ENCODE peak calls at places on chromosomes 13 and 19, in four cellular contexts. H is stomach, X is IMR-90, V is esophagus squamous epithelium. E is an unnamed sample.

GRCh38 chr13:113584870-113585671 is 518 bp downstream of the TFDP1 start:
- DNase-seq in V (no peak), X (no peak), H (peak), E (no peak)

GRCh38 chr19:14440049-14440448 is 6.9 kb downstream of the PKN1 start:
- DNase-seq in H (peak), X (no peak), V (peak), E (peak)

GRCh38 chr19:53785196-53785889 is 38.8 kb downstream of the NLRP12 start:
- DNase-seq in X (no peak), H (no peak), V (no peak), E (no peak)

GRCh38 chr19:14565298-14565679 is 6.6 kb downstream of the NDUFB7 start:
- DNase-seq in H (no peak), X (no peak), V (no peak), E (no peak)

GRCh38 chr13:111325941-111326620 is 5.6 kb downstream of the TEX29 start:
- DNase-seq in H (no peak), X (no peak), V (no peak), E (peak)

GRCh38 chr19:821228-821975 is at the start of gene PLPPR3:
- DNase-seq in X (no peak), V (no peak), H (no peak), E (no peak)

GRCh38 chr13:94710881-94711560 is 1.3 kb downstream of the SOX21 start:
- DNase-seq in H (no peak), X (no peak), V (no peak), E (no peak)

GRCh38 chr19:18846862-18847515 is 15.2 kb downstream of the UPF1 start:
- DNase-seq in V (no peak), H (peak), X (peak), E (peak)

GRCh38 chr19:33396701-33397535 is 23.4 kb downstream of the CEBPG start:
- DNase-seq in X (no peak), H (no peak), V (no peak), E (no peak)

GRCh38 chr19:34409189-34410164 is 5.3 kb downstream of the PDCD2L start:
- DNase-seq in H (no peak), V (no peak), X (no peak), E (no peak)

GRCh38 chr19:47296036-47296435 is 13.6 kb upstream of the C5AR1 start:
- DNase-seq in V (no peak), H (peak), X (peak), E (no peak)

GRCh38 chr19:42090687-42091086 is 14.7 kb downstream of the ZNF574 start:
- DNase-seq in V (no peak), X (no peak), H (no peak), E (no peak)

GRCh38 chr13:100646030-100646673 is 28.4 kb downstream of the TMTC4 start:
- DNase-seq in X (peak), V (no peak), H (peak), E (no peak)

GRCh38 chr13:48818495-48818961 is 157.2 kb upstream of the FNDC3A start:
- DNase-seq in H (no peak), V (no peak), X (peak), E (no peak)

GRCh38 chr13:89951341-89951740 is 1396.1 kb upstream of the MIR17HG start:
- DNase-seq in X (no peak), H (no peak), V (no peak), E (no peak)

GRCh38 chr13:27791901-27792392 is 336 bp upstream of the GSX1 start:
- DNase-seq in X (no peak), V (no peak), H (no peak), E (no peak)

GRCh38 chr19:58572026-58572817 is 913 bp downstream of the MZF1 start:
- DNase-seq in V (no peak), X (no peak), H (no peak), E (no peak)

GRCh38 chr19:44587863-44588752 is 25.3 kb upstream of the IGSF23 start:
- DNase-seq in X (peak), H (no peak), V (no peak), E (no peak)

GRCh38 chr13:42984691-42985090 is 7.3 kb downstream of the EPSTI1 start:
- DNase-seq in X (no peak), V (no peak), H (no peak), E (no peak)

GRCh38 chr13:42981317-42981716 is 10.7 kb downstream of the EPSTI1 start:
- DNase-seq in V (no peak), X (peak), H (no peak), E (no peak)

GRCh38 chr13:42981853-42982252 is 10.2 kb downstream of the EPSTI1 start:
- DNase-seq in X (no peak), V (no peak), H (no peak), E (no peak)

GRCh38 chr13:42986176-42986574 is 5.9 kb downstream of the EPSTI1 start:
- DNase-seq in V (no peak), X (no peak), H (no peak), E (no peak)

DNA sequence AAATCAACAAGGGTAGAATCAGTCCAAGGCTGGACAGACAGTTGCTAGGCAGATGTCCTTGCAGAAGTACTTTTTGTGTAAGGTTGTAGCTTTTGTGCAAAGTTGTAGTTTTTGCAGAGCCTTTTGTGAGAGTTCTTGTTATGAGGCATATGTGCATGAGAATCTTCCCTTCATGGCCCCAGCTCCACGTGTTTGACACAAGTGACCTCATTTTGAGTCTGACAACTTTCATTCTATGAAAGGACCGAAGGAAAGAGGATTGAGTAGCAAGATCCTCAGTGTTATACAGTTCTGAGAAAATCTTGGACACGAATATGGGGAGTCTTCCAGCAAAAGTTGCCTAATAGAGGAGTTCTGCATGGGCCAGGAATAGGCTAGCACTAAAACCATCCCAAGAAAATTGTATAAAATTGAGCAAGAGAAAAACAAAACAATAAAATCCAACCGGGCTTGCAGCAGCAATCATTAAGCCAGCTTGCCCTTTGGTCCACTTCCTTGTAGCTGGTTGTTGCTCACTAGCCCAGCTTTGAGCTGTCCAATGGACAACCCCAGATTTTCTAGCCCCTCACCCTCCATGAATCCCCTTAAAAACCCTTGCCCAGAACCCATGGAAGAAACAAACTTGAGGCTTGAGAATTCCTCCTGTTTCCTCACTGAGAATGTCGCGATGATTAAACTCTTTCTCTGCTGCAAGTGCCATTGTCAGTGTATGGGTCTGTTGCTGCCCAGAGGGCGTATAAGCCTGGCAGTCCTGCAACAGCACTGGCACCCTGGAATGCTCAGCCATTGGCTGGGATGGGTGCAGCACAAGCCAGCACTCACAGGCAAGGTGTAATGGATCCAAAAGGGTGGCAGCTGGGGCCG is 6.5 kb downstream of the EPSTI1 start:
- DNase-seq in H (peak), V (no peak), X (no peak), E (no peak)
- TF ChIP-seq POLR2A in H (no peak), V (no peak), X (no peak), E (no peak)

GRCh38 chr19:17470204-17470841 is at the start of gene SLC27A1:
- DNase-seq in X (peak), V (peak), H (peak), E (peak)

GRCh38 chr19:17467471-17468301 is 2.6 kb upstream of the SLC27A1 start:
- DNase-seq in H (no peak), X (no peak), V (no peak), E (no peak)

GRCh38 chr19:17469092-17469370 is 1.3 kb upstream of the SLC27A1 start:
- DNase-seq in V (no peak), H (no peak), X (peak), E (no peak)

GRCh38 chr19:17468302-17469091 is 1.8 kb upstream of the SLC27A1 start:
- DNase-seq in H (peak), X (no peak), V (no peak), E (no peak)

DNA sequence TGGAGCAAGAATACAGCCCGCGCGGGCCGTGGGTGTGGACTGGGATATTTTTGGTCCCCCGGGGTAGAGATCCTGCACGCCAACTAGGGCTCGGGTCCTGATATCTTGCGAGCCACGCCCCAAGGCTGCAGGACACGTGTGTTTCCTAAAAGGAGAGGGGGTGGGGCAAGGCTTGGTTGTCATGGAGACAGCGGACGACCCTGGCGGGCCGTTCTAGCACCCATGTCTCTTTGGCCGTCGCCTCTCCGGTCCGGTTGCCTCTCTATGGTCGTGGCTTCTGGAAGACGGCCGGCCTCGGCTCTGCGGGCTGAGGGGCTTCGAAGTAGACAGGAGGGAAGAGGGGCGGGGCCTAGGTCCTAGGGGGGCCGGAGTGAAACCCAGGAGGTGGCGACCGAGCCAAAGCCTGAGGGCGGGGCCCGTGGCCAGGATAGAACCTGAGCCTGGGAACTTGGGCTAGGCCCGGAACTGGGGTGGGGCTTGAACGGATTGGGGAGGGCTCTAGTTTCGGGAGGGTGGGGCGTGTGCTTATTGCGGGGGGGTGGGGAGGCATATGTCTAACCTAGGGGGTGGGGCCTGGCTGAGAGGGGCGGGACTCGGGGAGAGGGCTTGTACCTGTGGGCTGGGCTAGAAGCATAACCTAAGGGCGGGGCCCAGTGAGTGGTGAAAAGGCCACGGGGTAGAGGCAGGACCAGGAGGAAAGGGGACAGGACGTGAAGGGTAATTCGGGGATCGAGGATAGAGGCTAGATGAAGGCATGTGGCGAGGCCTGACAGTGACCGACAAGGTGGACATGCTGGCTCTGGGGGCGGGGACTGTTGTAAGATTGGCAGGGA is 737 bp upstream of the SLC27A1 start:
- DNase-seq in H (peak), V (peak), X (peak), E (peak)
- TF ChIP-seq POLR2A in H (no peak), V (no peak), X (no peak), E (no peak)

DNA sequence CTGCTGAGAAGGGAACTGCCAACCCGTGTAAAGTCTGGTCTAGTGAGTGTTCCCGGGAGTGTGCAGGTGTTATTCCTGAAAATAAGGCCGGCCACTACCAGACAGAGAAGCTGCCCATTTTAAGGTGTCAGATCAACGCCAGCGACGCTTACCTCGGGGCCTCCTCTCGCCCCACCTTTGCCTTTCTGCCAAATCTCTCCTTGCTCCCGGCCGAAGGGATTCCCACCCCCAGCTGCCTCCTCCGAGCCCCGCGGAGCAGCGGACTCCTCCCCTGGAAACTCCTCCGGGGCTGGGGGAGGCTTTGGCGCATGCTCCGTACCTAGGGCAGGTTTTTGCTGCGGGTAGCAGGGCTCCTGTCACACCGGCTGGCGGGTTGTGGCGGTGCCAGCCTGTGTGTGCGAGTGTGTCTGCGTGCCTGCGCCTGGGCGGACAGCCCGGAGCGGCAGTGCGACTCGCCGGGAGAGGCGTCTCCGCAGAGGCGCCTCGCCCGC is at the start of gene HS6ST3:
- DNase-seq in H (peak), V (no peak), X (no peak), E (no peak)
- TF ChIP-seq POLR2A in H (no peak), V (no peak), X (no peak), E (no peak)

DNA sequence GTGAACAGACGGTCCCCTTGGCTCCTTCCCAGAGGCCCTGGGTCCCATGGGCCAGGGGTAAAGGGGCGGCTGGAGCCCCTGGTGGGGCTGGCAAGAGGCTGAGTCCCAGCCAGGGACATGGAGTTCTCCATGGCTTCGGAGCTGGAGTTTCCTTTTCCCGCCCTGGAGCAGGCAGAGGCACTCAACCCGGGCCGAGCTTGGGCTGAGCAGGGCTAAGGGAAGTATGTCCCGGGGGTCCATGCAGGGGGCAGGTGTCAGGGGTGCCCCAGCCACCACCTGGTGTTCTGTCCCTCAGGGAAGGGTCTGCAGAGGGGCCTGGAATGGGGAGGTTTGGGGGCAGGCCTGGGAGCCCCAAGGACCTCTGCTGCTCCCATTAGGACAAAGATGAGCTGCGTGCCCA is 54.0 kb upstream of the TPM4 start:
- DNase-seq in X (no peak), H (no peak), V (no peak), E (no peak)
- TF ChIP-seq POLR2A in X (no peak), H (no peak), V (no peak), E (no peak)

GRCh38 chr13:29847501-29847983 is 2.9 kb downstream of the UBL3 start:
- DNase-seq in H (no peak), V (no peak), X (peak), E (peak)
- TF ChIP-seq POLR2A in H (no peak), V (no peak), X (no peak), E (no peak)

DNA sequence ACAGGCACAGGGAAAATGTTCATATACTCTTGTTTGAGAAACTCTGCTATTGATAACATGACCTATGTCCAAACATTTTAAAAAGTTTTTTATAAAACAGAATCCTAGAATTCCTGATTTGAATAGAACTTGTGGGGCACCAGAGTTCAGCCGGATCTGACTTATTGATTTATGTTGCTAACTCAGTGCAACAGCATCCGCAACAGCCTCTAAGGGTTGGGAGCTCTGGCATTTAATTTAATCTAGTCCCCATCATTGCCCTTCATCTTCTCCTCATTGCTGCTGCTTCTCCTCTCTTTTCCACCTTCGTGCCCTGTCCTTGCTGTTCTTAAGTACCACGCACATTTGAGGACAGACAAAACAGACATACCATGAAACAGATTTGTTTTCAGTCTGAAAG is 214.5 kb downstream of the FGF14 start:
- DNase-seq in H (no peak), X (no peak), V (no peak), E (no peak)
- TF ChIP-seq POLR2A in H (no peak), X (no peak), V (no peak), E (no peak)

GRCh38 chr19:55579766-55580621 is 654 bp downstream of the ZNF579 start:
- DNase-seq in H (no peak), V (no peak), X (peak), E (no peak)
- TF ChIP-seq POLR2A in H (no peak), V (no peak), X (no peak), E (no peak)

E was measured in Peyer's patch.